ENCODE peak calls at places on chromosome 14, in eight cellular contexts. E is NCI-H1930; I is CD4-positive, alpha-beta T cell; Q is WTC11; M is substantia nigra; R is ascending aorta; A is amniotic stem cell; O is naive B cell. F is an unnamed sample.

GRCh38 chr14:68359862-68360552 is 432.9 kb downstream of the ZFP36L1 start:
- DNase-seq in E (no peak), I (no peak), Q (no peak), M (no peak), R (peak; percentile 75), A (no peak), O (no peak), F (no peak)

GRCh38 chr14:52840916-52841315 is 49.5 kb upstream of the GNPNAT1 start:
- DNase-seq in E (no peak), I (no peak), Q (no peak), M (no peak), R (no peak), A (peak; percentile 43), O (no peak), F (no peak)

GRCh38 chr14:93496856-93497255 is 66.1 kb downstream of the UNC79 start:
- DNase-seq in E (no peak), I (no peak), Q (no peak), M (no peak), R (no peak), A (no peak), O (no peak), F (no peak)

GRCh38 chr14:80275208-80275850 is 64.0 kb upstream of the DIO2 start:
- DNase-seq in E (no peak), I (no peak), Q (no peak), M (no peak), R (no peak), A (no peak), O (no peak), F (no peak)

GRCh38 chr14:55707365-55707804 is 127.4 kb downstream of the KTN1 start:
- DNase-seq in E (no peak), I (no peak), Q (no peak), M (no peak), R (no peak), A (peak; percentile 35), O (no peak), F (no peak)

GRCh38 chr14:91116913-91117588 is 3.2 kb downstream of the DGLUCY start:
- DNase-seq in E (no peak), I (no peak), Q (no peak), M (no peak), R (no peak), A (no peak), O (no peak), F (no peak)

GRCh38 chr14:80850197-80850814 is 91.2 kb downstream of the CEP128 start:
- DNase-seq in E (no peak), I (no peak), Q (no peak), M (no peak), R (no peak), A (peak; percentile 14), O (peak; percentile 7), F (no peak)

GRCh38 chr14:52188381-52188780 is 79.1 kb upstream of the PTGDR start:
- DNase-seq in E (no peak), I (no peak), Q (no peak), M (no peak), R (no peak), A (no peak), O (no peak), F (no peak)

GRCh38 chr14:59161571-59162175 is 26.8 kb upstream of the DAAM1 start:
- DNase-seq in E (no peak), I (peak; percentile 7), Q (no peak), M (no peak), R (peak; percentile 71), A (peak; percentile 15), O (no peak), F (no peak)

GRCh38 chr14:96797943-96798349 is 764 bp downstream of the VRK1 start:
- DNase-seq in E (no peak), I (no peak), Q (no peak), M (no peak), R (no peak), A (no peak), O (no peak), F (no peak)

GRCh38 chr14:65549429-65549828 is 136.9 kb downstream of the FUT8 start:
- DNase-seq in E (no peak), I (no peak), Q (no peak), M (no peak), R (no peak), A (no peak), O (no peak), F (no peak)

GRCh38 chr14:64510825-64511679 is 6.5 kb downstream of the ZBTB1 start:
- DNase-seq in E (peak; percentile 31), I (peak; percentile 57), Q (peak; percentile 63), M (peak; percentile 17), R (peak; percentile 84), A (peak; percentile 52), O (peak; percentile 62), F (peak; percentile 57)

GRCh38 chr14:28821993-28822392 is 55.4 kb downstream of the FOXG1 start:
- DNase-seq in E (no peak), I (no peak), Q (no peak), M (no peak), R (no peak), A (no peak), O (no peak), F (no peak)

GRCh38 chr14:61927521-61927920 is 165.3 kb downstream of the SNAPC1 start:
- DNase-seq in E (no peak), I (no peak), Q (no peak), M (no peak), R (no peak), A (peak; percentile 15), O (no peak), F (no peak)

GRCh38 chr14:55814064-55814463 is 234.1 kb downstream of the KTN1 start:
- DNase-seq in E (no peak), I (no peak), Q (no peak), M (no peak), R (no peak), A (no peak), O (no peak), F (no peak)

GRCh38 chr14:61569783-61570182 is 125.5 kb upstream of the HIF1A start:
- DNase-seq in E (no peak), I (peak; percentile 50), Q (no peak), M (no peak), R (peak; percentile 82), A (no peak), O (peak; percentile 3), F (no peak)

GRCh38 chr14:68145539-68145938 is 326.0 kb downstream of the RAD51B start:
- DNase-seq in E (no peak), I (no peak), Q (no peak), M (no peak), R (no peak), A (no peak), O (no peak), F (no peak)

GRCh38 chr14:95217391-95217900 is 60.1 kb upstream of the DICER1 start:
- DNase-seq in E (no peak), I (no peak), Q (no peak), M (no peak), R (no peak), A (no peak), O (no peak), F (no peak)

GRCh38 chr14:89418452-89418851 is 1.4 kb upstream of the FOXN3 start:
- DNase-seq in E (no peak), I (peak; percentile 12), Q (no peak), M (no peak), R (no peak), A (no peak), O (no peak), F (no peak)

GRCh38 chr14:33950320-33951182 is at the start of gene EGLN3:
- DNase-seq in E (peak; percentile 68), I (no peak), Q (peak; percentile 95), M (peak; percentile 80), R (peak; percentile 94), A (peak; percentile 7), O (peak; percentile 28), F (peak; percentile 38)

GRCh38 chr14:68979021-68979721 is at the start of gene ACTN1:
- DNase-seq in E (peak; percentile 88), I (peak; percentile 62), Q (peak; percentile 92), M (peak; percentile 42), R (peak; percentile 98), A (peak; percentile 95), O (no peak), F (peak; percentile 34)

GRCh38 chr14:88604213-88604612 is 41.4 kb downstream of the ZC3H14 start:
- DNase-seq in E (no peak), I (no peak), Q (no peak), M (no peak), R (no peak), A (no peak), O (no peak), F (no peak)

GRCh38 chr14:20606190-20606901 is 15.2 kb upstream of the RNASE12 start:
- DNase-seq in E (no peak), I (no peak), Q (peak; percentile 67), M (no peak), R (no peak), A (peak; percentile 14), O (no peak), F (no peak)

GRCh38 chr14:101543814-101544213 is 17.5 kb upstream of the DIO3 start:
- DNase-seq in E (no peak), I (no peak), Q (no peak), M (no peak), R (no peak), A (no peak), O (no peak), F (no peak)